ENCODE peak calls at places on chromosomes 12 and 14, in six cellular contexts. T is pancreas, Q is left lung, K is stomach, G is MCF 10A, I is fibroblast of pulmonary artery. S is an unnamed sample.

GRCh38 chr14:79705126-79705894 is 506.0 kb downstream of the DIO2 start:
- DNase-seq in T (no peak), Q (no peak), K (no peak), G (no peak), I (no peak), S (no peak)

GRCh38 chr12:76069339-76069738 is 15.1 kb downstream of the NAP1L1 start:
- DNase-seq in T (no peak), Q (no peak), K (no peak), G (no peak), I (no peak), S (no peak)

GRCh38 chr14:68312884-68313725 is 479.8 kb downstream of the ZFP36L1 start:
- DNase-seq in T (no peak), Q (no peak), K (no peak), G (no peak), I (no peak), S (no peak)

GRCh38 chr12:59643576-59643975 is 47.7 kb downstream of the SLC16A7 start:
- DNase-seq in T (no peak), Q (no peak), K (no peak), G (no peak), I (no peak), S (no peak)

GRCh38 chr12:53005215-53005985 is 856 bp upstream of the EIF4B start:
- DNase-seq in T (peak), Q (no peak), K (no peak), G (no peak), I (no peak), S (no peak)

GRCh38 chr12:79380402-79380801 is 310.4 kb downstream of the PAWR start:
- DNase-seq in T (no peak), Q (no peak), K (no peak), G (no peak), I (no peak), S (no peak)

GRCh38 chr14:93888995-93889394 is 38.1 kb upstream of the FAM181A start:
- DNase-seq in T (no peak), Q (no peak), K (no peak), G (no peak), I (no peak), S (no peak)

GRCh38 chr12:57456145-57456700 is 1.1 kb downstream of the INHBE start:
- DNase-seq in T (no peak), Q (no peak), K (no peak), G (peak), I (peak), S (no peak)

GRCh38 chr14:80419339-80419738 is 208.0 kb upstream of the DIO2 start:
- DNase-seq in T (no peak), Q (no peak), K (peak), G (no peak), I (no peak), S (no peak)

GRCh38 chr14:39939023-39939422 is 506.8 kb upstream of the FBXO33 start:
- DNase-seq in T (no peak), Q (no peak), K (no peak), G (peak), I (no peak), S (no peak)

GRCh38 chr12:122295877-122296276 is 29.6 kb upstream of the VPS33A start:
- DNase-seq in T (no peak), Q (no peak), K (no peak), G (no peak), I (no peak), S (no peak)
- TF ChIP-seq CTCF in T (no peak), Q (no peak), K (no peak), G (no peak), I (no peak), S (no peak)

GRCh38 chr12:28517101-28517500 is 326.8 kb downstream of the CCDC91 start:
- DNase-seq in T (no peak), Q (no peak), K (no peak), G (no peak), I (no peak), S (no peak)

GRCh38 chr12:28513983-28514382 is 323.7 kb downstream of the CCDC91 start:
- DNase-seq in T (no peak), Q (no peak), K (no peak), G (no peak), I (no peak), S (no peak)

GRCh38 chr12:28507055-28507454 is 316.8 kb downstream of the CCDC91 start:
- DNase-seq in T (no peak), Q (no peak), K (no peak), G (no peak), I (peak), S (no peak)

GRCh38 chr12:28507867-28508266 is 317.6 kb downstream of the CCDC91 start:
- DNase-seq in T (no peak), Q (no peak), K (no peak), G (no peak), I (no peak), S (no peak)

DNA sequence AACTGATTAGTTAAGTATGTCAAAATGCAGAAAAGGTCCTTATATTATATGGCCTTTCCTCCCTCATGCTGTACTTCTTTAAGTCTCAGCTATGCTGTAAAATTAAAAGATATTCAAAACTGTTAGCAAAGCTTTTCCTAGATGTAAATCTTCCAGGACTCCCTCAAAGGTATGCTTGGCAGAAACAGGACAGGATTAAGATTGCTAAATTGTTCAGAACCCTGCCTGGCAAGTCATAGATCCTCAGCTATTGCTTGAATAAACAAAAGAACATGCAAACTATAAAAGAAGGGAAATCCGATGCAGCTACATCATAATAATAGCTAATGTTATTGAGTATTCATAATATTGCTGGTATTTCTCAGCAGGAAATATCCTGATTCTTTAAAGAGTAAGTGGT is 322.6 kb downstream of the CCDC91 start:
- DNase-seq in T (no peak), Q (no peak), K (no peak), G (no peak), I (no peak), S (no peak)
- TF ChIP-seq CTCF in T (no peak), Q (no peak), K (no peak), G (no peak), I (no peak), S (no peak)

GRCh38 chr12:129203456-129203855 is 350.2 kb downstream of the GLT1D1 start:
- DNase-seq in T (no peak), Q (no peak), K (no peak), G (no peak), I (no peak), S (no peak)
- TF ChIP-seq CTCF in T (no peak), Q (no peak), K (no peak), G (no peak), I (no peak), S (no peak)

DNA sequence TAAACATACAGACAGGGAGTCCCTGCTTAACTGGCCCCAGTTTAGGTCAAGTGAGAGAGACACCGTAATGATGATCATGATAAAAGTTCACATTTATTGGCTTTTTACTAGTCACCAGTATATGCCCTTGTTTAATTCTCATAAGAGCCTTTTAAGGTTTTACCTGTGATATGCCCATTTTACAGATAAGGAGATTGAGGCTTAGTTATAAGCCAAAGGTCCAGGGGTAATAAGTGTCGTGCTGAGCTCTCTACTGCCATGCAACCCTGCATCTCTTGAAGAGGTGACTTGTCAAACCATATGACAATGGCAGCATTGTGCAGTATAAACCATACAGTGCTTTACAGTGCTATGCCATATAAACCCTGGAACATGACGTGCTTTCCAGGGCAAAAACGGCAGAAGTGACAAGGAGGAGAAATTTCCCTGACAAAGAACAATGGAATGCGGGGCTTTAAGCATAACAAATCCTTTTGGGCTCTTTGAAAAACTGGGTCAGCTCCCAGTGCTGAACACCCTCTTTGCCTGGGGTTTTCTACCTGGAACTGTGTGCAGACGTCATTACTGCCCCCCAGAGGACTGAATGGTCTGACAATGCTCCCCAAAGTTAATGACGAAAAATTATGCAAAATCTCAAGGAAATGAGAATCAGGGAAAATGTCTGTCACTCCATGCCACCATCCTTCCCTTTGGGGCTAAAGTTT is 59.7 kb upstream of the C14orf132 start:
- DNase-seq in T (no peak), Q (no peak), K (no peak), G (peak), I (no peak), S (no peak)
- TF ChIP-seq CTCF in T (no peak), Q (no peak), K (no peak), G (no peak), I (no peak), S (peak)

DNA sequence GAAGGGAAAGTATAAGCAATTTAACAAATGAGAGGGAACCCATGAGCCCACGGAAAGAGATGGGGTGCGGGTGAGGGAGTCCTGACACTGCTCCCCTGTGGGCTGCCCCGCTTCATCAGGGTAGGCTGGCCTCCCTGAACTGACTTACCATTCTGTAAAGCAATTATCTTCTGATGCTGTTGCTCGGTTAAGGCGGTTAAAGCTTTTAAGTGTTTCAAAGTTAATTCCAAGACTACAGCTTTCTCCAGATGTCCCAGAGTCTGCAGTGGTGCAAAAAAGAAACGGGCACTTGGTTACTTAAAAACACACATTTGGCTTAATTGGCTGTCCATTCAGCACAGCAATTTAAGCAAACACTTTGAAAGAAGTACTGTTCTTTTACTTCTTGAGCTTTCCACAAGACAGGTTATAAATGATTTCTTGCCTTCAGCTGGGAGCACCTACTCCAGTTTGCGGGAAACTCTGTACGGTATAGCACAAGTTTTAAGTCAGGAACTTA is 1.3 kb downstream of the BHLHE41 start:
- DNase-seq in T (no peak), Q (no peak), K (no peak), G (no peak), I (no peak), S (no peak)
- TF ChIP-seq CTCF in T (no peak), Q (no peak), K (no peak), G (no peak), I (no peak), S (no peak)

DNA sequence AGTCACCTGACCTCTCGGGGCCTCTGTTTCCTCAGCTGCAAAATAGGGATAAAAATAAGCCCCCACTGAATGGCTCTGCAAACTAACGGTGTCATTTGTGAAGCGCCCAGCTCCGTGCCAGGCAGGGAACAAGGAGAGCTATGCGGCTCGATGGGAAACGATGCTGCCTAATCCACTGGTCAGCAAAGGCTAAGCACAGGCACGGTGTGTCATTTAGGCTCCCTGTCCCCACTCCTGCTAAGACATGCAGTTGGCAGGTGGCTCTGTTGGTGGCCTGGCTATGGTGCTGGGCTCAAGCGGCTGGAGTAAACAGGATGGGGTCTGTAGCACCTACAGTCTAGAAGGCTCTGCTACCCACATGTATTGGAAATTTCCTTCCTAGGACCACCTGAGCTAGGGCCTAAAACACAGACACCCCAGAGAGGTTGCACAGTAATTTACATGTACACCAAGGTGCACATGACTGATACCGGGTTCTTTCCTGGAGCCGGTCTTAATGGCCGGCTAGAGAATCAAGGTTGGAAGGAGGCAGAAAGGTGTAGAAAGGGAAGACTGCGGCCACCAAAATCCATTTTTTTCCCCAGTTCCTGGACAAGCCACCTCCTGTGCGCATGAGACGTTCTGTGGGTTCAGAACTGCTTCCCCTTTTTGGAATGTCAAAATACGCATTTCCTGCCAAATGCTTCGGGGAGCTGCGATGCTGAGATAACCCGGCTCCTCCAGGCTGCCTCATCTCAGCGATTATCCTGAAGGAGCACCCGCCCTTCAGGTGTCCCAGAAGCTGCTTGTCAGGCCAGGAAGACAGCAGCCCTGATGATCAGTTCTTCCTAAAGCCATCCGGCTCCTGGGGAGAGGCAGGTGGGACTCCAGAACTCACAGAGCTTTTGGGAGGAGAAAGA is 1.0 kb downstream of the CACNA2D4 start:
- DNase-seq in T (peak), Q (no peak), K (peak), G (no peak), I (no peak), S (no peak)
- TF ChIP-seq CTCF in T (no peak), Q (no peak), K (no peak), G (no peak), I (no peak), S (no peak)